ENCODE peak calls at places on chromosomes 2 and 18, in ten cellular contexts. One of them, this sample, is unnamed. For H3K9me3 and H3K27me3, the result is how much of the 10 kb centered on the place peaks cover.

GRCh38 chr2:17257194-17257909 is 260.9 kb downstream of the RAD51AP2 start:
- DNase-seq in aorta: no peak
- DNase-seq in neural progenitor cell: no peak
- DNase-seq in GM12878: no peak
- DNase-seq in A673: peak
- DNase-seq in CD8-positive, alpha-beta T cell: no peak
- DNase-seq in right lobe of liver: no peak
- DNase-seq in endothelial cell of umbilical vein: no peak
- DNase-seq in IMR-90: peak
- DNase-seq in iPS DF 6.9: no peak
- DNase-seq in this sample: no peak

GRCh38 chr2:73984203-73984921 is at the start of gene TET3:
- DNase-seq in aorta: peak
- DNase-seq in neural progenitor cell: peak
- DNase-seq in GM12878: no peak
- DNase-seq in A673: peak
- DNase-seq in CD8-positive, alpha-beta T cell: peak
- DNase-seq in right lobe of liver: peak
- DNase-seq in endothelial cell of umbilical vein: no peak
- DNase-seq in IMR-90: no peak
- DNase-seq in iPS DF 6.9: no peak
- DNase-seq in this sample: no peak

GRCh38 chr2:240564571-240565266 is 3.6 kb upstream of the RNPEPL1 start:
- DNase-seq in aorta: no peak
- DNase-seq in neural progenitor cell: no peak
- DNase-seq in GM12878: no peak
- DNase-seq in A673: no peak
- DNase-seq in CD8-positive, alpha-beta T cell: peak
- DNase-seq in right lobe of liver: no peak
- DNase-seq in endothelial cell of umbilical vein: no peak
- DNase-seq in IMR-90: peak
- DNase-seq in iPS DF 6.9: no peak
- DNase-seq in this sample: no peak

GRCh38 chr2:98691307-98691706 is 39.6 kb downstream of the MGAT4A start:
- DNase-seq in aorta: no peak
- DNase-seq in neural progenitor cell: no peak
- DNase-seq in GM12878: no peak
- DNase-seq in A673: no peak
- DNase-seq in CD8-positive, alpha-beta T cell: no peak
- DNase-seq in right lobe of liver: no peak
- DNase-seq in endothelial cell of umbilical vein: peak
- DNase-seq in IMR-90: no peak
- DNase-seq in iPS DF 6.9: no peak
- DNase-seq in this sample: no peak

GRCh38 chr18:10057808-10058791 is 144.3 kb downstream of the VAPA start:
- DNase-seq in aorta: no peak
- DNase-seq in neural progenitor cell: no peak
- DNase-seq in GM12878: no peak
- DNase-seq in A673: no peak
- DNase-seq in CD8-positive, alpha-beta T cell: no peak
- DNase-seq in right lobe of liver: no peak
- DNase-seq in endothelial cell of umbilical vein: peak
- DNase-seq in IMR-90: peak
- DNase-seq in iPS DF 6.9: no peak
- DNase-seq in this sample: no peak

GRCh38 chr2:198371902-198372611 is 567.7 kb downstream of the PLCL1 start:
- DNase-seq in aorta: no peak
- DNase-seq in neural progenitor cell: no peak
- DNase-seq in GM12878: peak
- DNase-seq in A673: no peak
- DNase-seq in CD8-positive, alpha-beta T cell: no peak
- DNase-seq in right lobe of liver: no peak
- DNase-seq in endothelial cell of umbilical vein: no peak
- DNase-seq in IMR-90: no peak
- DNase-seq in iPS DF 6.9: no peak
- DNase-seq in this sample: no peak

GRCh38 chr18:76493213-76494107 is 1.6 kb downstream of the ZNF516 start:
- DNase-seq in aorta: no peak
- DNase-seq in neural progenitor cell: peak
- DNase-seq in GM12878: no peak
- DNase-seq in A673: peak
- DNase-seq in CD8-positive, alpha-beta T cell: no peak
- DNase-seq in right lobe of liver: peak
- DNase-seq in endothelial cell of umbilical vein: peak
- DNase-seq in IMR-90: peak
- DNase-seq in iPS DF 6.9: no peak
- DNase-seq in this sample: no peak

GRCh38 chr2:158999458-158999857 is 31.0 kb downstream of the TANC1 start:
- DNase-seq in aorta: no peak
- DNase-seq in neural progenitor cell: no peak
- DNase-seq in GM12878: no peak
- DNase-seq in A673: no peak
- DNase-seq in CD8-positive, alpha-beta T cell: no peak
- DNase-seq in right lobe of liver: no peak
- DNase-seq in endothelial cell of umbilical vein: peak
- DNase-seq in IMR-90: peak
- DNase-seq in iPS DF 6.9: no peak
- DNase-seq in this sample: no peak

GRCh38 chr2:96931461-96931860 is 54.9 kb downstream of the FAM178B start:
- DNase-seq in aorta: peak
- DNase-seq in neural progenitor cell: no peak
- DNase-seq in GM12878: no peak
- DNase-seq in A673: no peak
- DNase-seq in CD8-positive, alpha-beta T cell: no peak
- DNase-seq in right lobe of liver: no peak
- DNase-seq in endothelial cell of umbilical vein: no peak
- DNase-seq in IMR-90: no peak
- DNase-seq in iPS DF 6.9: no peak
- DNase-seq in this sample: no peak

GRCh38 chr2:140586379-140586778 is 1544.4 kb downstream of the LRP1B start:
- DNase-seq in aorta: no peak
- DNase-seq in neural progenitor cell: peak
- DNase-seq in GM12878: peak
- DNase-seq in A673: peak
- DNase-seq in CD8-positive, alpha-beta T cell: no peak
- DNase-seq in right lobe of liver: no peak
- DNase-seq in endothelial cell of umbilical vein: peak
- DNase-seq in IMR-90: peak
- DNase-seq in iPS DF 6.9: peak
- DNase-seq in this sample: no peak

GRCh38 chr18:14943967-14944636 is 196.1 kb downstream of the ANKRD30B start:
- DNase-seq in aorta: no peak
- DNase-seq in neural progenitor cell: no peak
- DNase-seq in GM12878: no peak
- DNase-seq in A673: no peak
- DNase-seq in CD8-positive, alpha-beta T cell: no peak
- DNase-seq in right lobe of liver: no peak
- DNase-seq in endothelial cell of umbilical vein: no peak
- DNase-seq in IMR-90: no peak
- DNase-seq in iPS DF 6.9: no peak
- DNase-seq in this sample: no peak

GRCh38 chr2:172725284-172725683 is 10.4 kb upstream of the RAPGEF4 start:
- DNase-seq in aorta: no peak
- DNase-seq in neural progenitor cell: no peak
- DNase-seq in GM12878: no peak
- DNase-seq in A673: no peak
- DNase-seq in CD8-positive, alpha-beta T cell: no peak
- DNase-seq in right lobe of liver: no peak
- DNase-seq in endothelial cell of umbilical vein: no peak
- DNase-seq in IMR-90: no peak
- DNase-seq in iPS DF 6.9: no peak
- DNase-seq in this sample: no peak

GRCh38 chr2:168490015-168490874 is 34.2 kb downstream of the CERS6 start:
- DNase-seq in aorta: no peak
- DNase-seq in neural progenitor cell: peak
- DNase-seq in GM12878: peak
- DNase-seq in A673: no peak
- DNase-seq in CD8-positive, alpha-beta T cell: peak
- DNase-seq in right lobe of liver: no peak
- DNase-seq in endothelial cell of umbilical vein: peak
- DNase-seq in IMR-90: peak
- DNase-seq in iPS DF 6.9: no peak
- DNase-seq in this sample: no peak

GRCh38 chr2:161586517-161587167 is 37.6 kb upstream of the SLC4A10 start:
- DNase-seq in aorta: no peak
- DNase-seq in neural progenitor cell: peak
- DNase-seq in GM12878: no peak
- DNase-seq in A673: peak
- DNase-seq in CD8-positive, alpha-beta T cell: no peak
- DNase-seq in right lobe of liver: no peak
- DNase-seq in endothelial cell of umbilical vein: peak
- DNase-seq in IMR-90: peak
- DNase-seq in iPS DF 6.9: no peak
- DNase-seq in this sample: no peak

GRCh38 chr2:113842919-113843736 is 46.8 kb upstream of the ACTR3 start:
- DNase-seq in aorta: no peak
- DNase-seq in neural progenitor cell: no peak
- DNase-seq in GM12878: no peak
- DNase-seq in A673: peak
- DNase-seq in CD8-positive, alpha-beta T cell: no peak
- DNase-seq in right lobe of liver: no peak
- DNase-seq in endothelial cell of umbilical vein: no peak
- DNase-seq in IMR-90: peak
- DNase-seq in iPS DF 6.9: no peak
- DNase-seq in this sample: no peak

GRCh38 chr2:70094978-70095832 is 7.9 kb downstream of the PCBP1 start:
- DNase-seq in aorta: peak
- DNase-seq in neural progenitor cell: no peak
- DNase-seq in GM12878: no peak
- DNase-seq in A673: no peak
- DNase-seq in CD8-positive, alpha-beta T cell: peak
- DNase-seq in right lobe of liver: peak
- DNase-seq in endothelial cell of umbilical vein: peak
- DNase-seq in IMR-90: peak
- DNase-seq in iPS DF 6.9: no peak
- DNase-seq in this sample: no peak

GRCh38 chr2:222477962-222478608 is 53.7 kb downstream of the SGPP2 start:
- DNase-seq in aorta: no peak
- DNase-seq in neural progenitor cell: peak
- DNase-seq in GM12878: no peak
- DNase-seq in A673: no peak
- DNase-seq in CD8-positive, alpha-beta T cell: no peak
- DNase-seq in right lobe of liver: no peak
- DNase-seq in endothelial cell of umbilical vein: no peak
- DNase-seq in IMR-90: no peak
- DNase-seq in iPS DF 6.9: peak
- DNase-seq in this sample: no peak

GRCh38 chr2:101533611-101534601 is 59.0 kb upstream of the RFX8 start:
- DNase-seq in aorta: peak
- DNase-seq in neural progenitor cell: peak
- DNase-seq in GM12878: no peak
- DNase-seq in A673: peak
- DNase-seq in CD8-positive, alpha-beta T cell: no peak
- DNase-seq in right lobe of liver: no peak
- DNase-seq in endothelial cell of umbilical vein: peak
- DNase-seq in IMR-90: no peak
- DNase-seq in iPS DF 6.9: no peak
- DNase-seq in this sample: no peak

GRCh38 chr2:70767699-70768584 is at the start of gene ADD2:
- DNase-seq in aorta: peak
- DNase-seq in neural progenitor cell: peak
- DNase-seq in GM12878: no peak
- DNase-seq in A673: peak
- DNase-seq in CD8-positive, alpha-beta T cell: peak
- DNase-seq in right lobe of liver: peak
- DNase-seq in endothelial cell of umbilical vein: peak
- DNase-seq in IMR-90: peak
- DNase-seq in iPS DF 6.9: no peak
- DNase-seq in this sample: no peak

GRCh38 chr18:50665015-50665414 is 105.1 kb downstream of the MAPK4 start:
- DNase-seq in aorta: no peak
- DNase-seq in neural progenitor cell: no peak
- DNase-seq in GM12878: no peak
- DNase-seq in A673: no peak
- DNase-seq in CD8-positive, alpha-beta T cell: no peak
- DNase-seq in right lobe of liver: no peak
- DNase-seq in endothelial cell of umbilical vein: no peak
- DNase-seq in IMR-90: no peak
- DNase-seq in iPS DF 6.9: no peak
- DNase-seq in this sample: no peak
- H3K9me3 ChIP-seq in aorta: under half
- H3K9me3 ChIP-seq in neural progenitor cell: under half
- H3K9me3 ChIP-seq in GM12878: under half
- H3K9me3 ChIP-seq in A673: under half
- H3K9me3 ChIP-seq in CD8-positive, alpha-beta T cell: under half
- H3K9me3 ChIP-seq in right lobe of liver: under half
- H3K9me3 ChIP-seq in endothelial cell of umbilical vein: under half
- H3K9me3 ChIP-seq in IMR-90: under half
- H3K9me3 ChIP-seq in iPS DF 6.9: under half
- H3K9me3 ChIP-seq in this sample: under half

GRCh38 chr18:54254265-54254758 is 15.0 kb upstream of the POLI start:
- DNase-seq in aorta: no peak
- DNase-seq in neural progenitor cell: no peak
- DNase-seq in GM12878: no peak
- DNase-seq in A673: no peak
- DNase-seq in CD8-positive, alpha-beta T cell: no peak
- DNase-seq in right lobe of liver: peak
- DNase-seq in endothelial cell of umbilical vein: no peak
- DNase-seq in IMR-90: peak
- DNase-seq in iPS DF 6.9: no peak
- DNase-seq in this sample: no peak
- H3K27ac ChIP-seq in aorta: no peak
- H3K27ac ChIP-seq in neural progenitor cell: peak
- H3K27ac ChIP-seq in GM12878: no peak
- H3K27ac ChIP-seq in A673: no peak
- H3K27ac ChIP-seq in CD8-positive, alpha-beta T cell: no peak
- H3K27ac ChIP-seq in right lobe of liver: peak
- H3K27ac ChIP-seq in endothelial cell of umbilical vein: no peak
- H3K27ac ChIP-seq in IMR-90: no peak
- H3K27ac ChIP-seq in iPS DF 6.9: no peak
- H3K27ac ChIP-seq in this sample: no peak

DNA sequence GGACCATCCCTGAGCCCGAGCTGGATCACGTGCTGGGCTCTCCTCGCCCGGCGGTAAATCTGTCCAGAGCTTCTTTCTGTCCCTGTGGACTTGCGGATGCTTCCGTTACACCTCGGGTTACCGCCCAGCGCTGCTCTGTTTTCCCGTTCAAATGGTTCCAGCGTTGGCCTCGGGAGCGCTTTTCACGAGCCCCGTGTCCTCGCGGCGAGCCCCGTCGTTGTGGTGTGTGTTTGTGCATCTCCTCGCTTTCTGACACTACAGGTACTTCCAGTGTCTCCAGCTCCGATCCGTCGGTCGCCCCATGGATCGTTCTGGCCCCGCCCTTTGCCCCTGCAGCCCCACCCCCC is 77.4 kb downstream of the RTP5 start:
- DNase-seq in aorta: no peak
- DNase-seq in neural progenitor cell: no peak
- DNase-seq in GM12878: no peak
- DNase-seq in A673: no peak
- DNase-seq in CD8-positive, alpha-beta T cell: no peak
- DNase-seq in right lobe of liver: no peak
- DNase-seq in endothelial cell of umbilical vein: no peak
- DNase-seq in IMR-90: no peak
- DNase-seq in iPS DF 6.9: no peak
- DNase-seq in this sample: no peak
- H3K27me3 ChIP-seq in aorta: under half
- H3K27me3 ChIP-seq in neural progenitor cell: under half
- H3K27me3 ChIP-seq in GM12878: under half
- H3K27me3 ChIP-seq in A673: under half
- H3K27me3 ChIP-seq in CD8-positive, alpha-beta T cell: under half
- H3K27me3 ChIP-seq in right lobe of liver: under half
- H3K27me3 ChIP-seq in endothelial cell of umbilical vein: under half
- H3K27me3 ChIP-seq in IMR-90: under half
- H3K27me3 ChIP-seq in iPS DF 6.9: under half
- H3K27me3 ChIP-seq in this sample: under half

GRCh38 chr2:171627412-171627811 is 59.9 kb upstream of the DYNC1I2 start:
- DNase-seq in aorta: no peak
- DNase-seq in neural progenitor cell: no peak
- DNase-seq in GM12878: no peak
- DNase-seq in A673: no peak
- DNase-seq in CD8-positive, alpha-beta T cell: no peak
- DNase-seq in right lobe of liver: no peak
- DNase-seq in endothelial cell of umbilical vein: no peak
- DNase-seq in IMR-90: no peak
- DNase-seq in iPS DF 6.9: no peak
- DNase-seq in this sample: no peak
- H3K9me3 ChIP-seq in aorta: under half
- H3K9me3 ChIP-seq in neural progenitor cell: under half
- H3K9me3 ChIP-seq in GM12878: under half
- H3K9me3 ChIP-seq in A673: under half
- H3K9me3 ChIP-seq in CD8-positive, alpha-beta T cell: under half
- H3K9me3 ChIP-seq in right lobe of liver: under half
- H3K9me3 ChIP-seq in endothelial cell of umbilical vein: under half
- H3K9me3 ChIP-seq in IMR-90: under half
- H3K9me3 ChIP-seq in iPS DF 6.9: under half
- H3K9me3 ChIP-seq in this sample: under half

This sample was measured in AG04450.